ENCODE peak calls at places on chromosomes 7 and 10, in six cellular contexts. T, M, C, Y, L and F are unnamed samples.

GRCh38 chr10:125284875-125285597 is 124.7 kb upstream of the CTBP2 start:
- DNase-seq in C (no peak), M (peak), Y (peak), L (no peak), T (no peak), F (no peak)

GRCh38 chr7:52959878-52960660 is 75.4 kb upstream of the POM121L12 start:
- DNase-seq in Y (no peak), T (no peak), L (no peak), C (no peak), M (no peak), F (no peak)

GRCh38 chr7:97116308-97116707 is 1.2 kb upstream of the SDHAF3 start:
- DNase-seq in C (no peak), T (no peak), Y (no peak), L (no peak), M (no peak), F (no peak)

GRCh38 chr10:72008096-72008933 is 44.1 kb downstream of the CHST3 start:
- DNase-seq in C (no peak), T (no peak), M (no peak), Y (no peak), L (no peak), F (no peak)

GRCh38 chr10:119025336-119025735 is 4.2 kb upstream of the NANOS1 start:
- DNase-seq in M (no peak), C (peak), Y (peak), T (peak), L (no peak), F (no peak)

GRCh38 chr7:472640-472957 is 47.0 kb downstream of the PDGFA start:
- DNase-seq in Y (no peak), L (no peak), C (no peak), M (no peak), T (no peak), F (no peak)

GRCh38 chr7:64863021-64863420 is 40.1 kb upstream of the ZNF273 start:
- DNase-seq in L (peak), C (no peak), T (no peak), Y (no peak), M (no peak), F (no peak)

GRCh38 chr7:109062798-109063197 is 493.1 kb downstream of the DNAJB9 start:
- DNase-seq in Y (no peak), C (no peak), L (no peak), T (no peak), M (no peak), F (no peak)

GRCh38 chr10:92886334-92886961 is 38.1 kb downstream of the EXOC6 start:
- DNase-seq in Y (peak), M (no peak), T (peak), C (peak), L (no peak), F (no peak)

GRCh38 chr7:116316838-116317612 is 106.7 kb downstream of the TES start:
- DNase-seq in C (peak), L (no peak), Y (peak), M (no peak), T (peak), F (no peak)

GRCh38 chr7:45149606-45150005 is 8.0 kb upstream of the RAMP3 start:
- DNase-seq in T (no peak), L (no peak), C (no peak), Y (no peak), M (no peak), F (no peak)

GRCh38 chr7:112202819-112203218 is 3.4 kb downstream of the DOCK4 start:
- DNase-seq in L (no peak), C (no peak), T (peak), M (peak), Y (peak), F (no peak)

GRCh38 chr10:116888380-116889055 is 39.2 kb downstream of the ENO4 start:
- DNase-seq in Y (peak), L (no peak), C (peak), M (no peak), T (peak), F (no peak)

GRCh38 chr7:68556537-68556936 is 1041.7 kb upstream of the AUTS2 start:
- DNase-seq in C (no peak), L (no peak), M (no peak), Y (no peak), T (no peak), F (no peak)

GRCh38 chr10:50641636-50642035 is 17.9 kb upstream of the SGMS1 start:
- DNase-seq in M (no peak), C (no peak), L (no peak), Y (peak), T (no peak), F (no peak)

GRCh38 chr7:24192053-24192452 is 91.9 kb upstream of the NPY start:
- DNase-seq in C (peak), Y (peak), T (no peak), L (no peak), M (no peak), F (no peak)

GRCh38 chr7:135755351-135755753 is 6.7 kb upstream of the FAM180A start:
- DNase-seq in Y (no peak), M (no peak), L (no peak), C (no peak), T (no peak), F (no peak)

GRCh38 chr10:104683567-104683966 is 42.5 kb downstream of the SORCS3 start:
- DNase-seq in T (no peak), Y (no peak), M (no peak), L (no peak), C (no peak), F (no peak)

GRCh38 chr7:36852931-36853330 is 128.6 kb upstream of the AOAH start:
- DNase-seq in T (no peak), Y (no peak), M (no peak), C (no peak), L (no peak), F (no peak)

GRCh38 chr7:24049296-24049695 is 234.7 kb upstream of the NPY start:
- DNase-seq in C (no peak), M (no peak), Y (no peak), L (no peak), T (no peak), F (no peak)

GRCh38 chr7:69708857-69709256 is 110.6 kb downstream of the AUTS2 start:
- DNase-seq in C (peak), T (peak), M (peak), L (no peak), Y (no peak), F (no peak)

GRCh38 chr7:98870071-98870651 is 347 bp upstream of the TMEM130 start:
- DNase-seq in L (no peak), Y (peak), C (no peak), M (peak), T (peak), F (no peak)

GRCh38 chr10:108784534-108784933 is 1138.8 kb downstream of the XPNPEP1 start:
- DNase-seq in Y (no peak), C (no peak), L (no peak), M (no peak), T (no peak), F (no peak)

DNA sequence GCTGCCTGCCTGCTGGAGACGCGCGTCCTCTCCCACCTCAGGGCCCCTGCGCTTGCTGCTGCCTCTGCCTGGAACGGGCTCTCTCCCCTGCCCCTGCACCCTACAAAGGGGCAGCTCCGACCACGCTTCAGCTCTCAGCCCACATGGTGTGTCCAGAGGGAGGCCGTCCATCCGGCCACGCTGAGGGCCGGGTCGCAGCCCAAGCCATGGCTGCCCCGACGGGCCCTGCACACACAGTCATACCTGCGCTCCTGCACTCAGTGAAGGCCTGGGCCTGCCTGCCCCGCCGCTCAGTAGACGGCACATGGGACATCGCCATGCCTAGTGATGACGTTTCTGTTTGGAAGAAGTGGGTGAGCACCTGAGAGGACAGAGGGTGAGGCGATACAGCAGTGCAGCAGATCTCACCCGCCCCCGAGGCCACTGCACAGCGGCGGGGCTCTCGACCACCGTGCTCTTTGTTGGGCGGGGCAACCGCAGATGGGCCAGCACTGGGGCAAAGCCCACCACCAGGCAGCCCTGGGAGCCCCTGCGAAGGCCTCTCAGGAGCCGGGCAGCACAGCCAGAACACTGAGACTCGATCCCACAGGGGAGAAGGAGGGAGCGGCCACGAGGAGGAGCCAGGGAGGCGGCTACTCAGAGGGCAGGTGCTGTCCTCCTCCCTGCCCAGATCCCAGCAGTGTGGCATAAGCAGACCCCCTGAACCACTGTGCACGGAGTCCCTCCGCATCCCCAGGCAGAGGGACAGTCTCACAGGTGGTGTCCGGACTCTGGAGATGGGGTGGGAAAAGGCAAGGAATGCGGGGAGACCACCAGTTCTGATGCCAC is 129.5 kb downstream of the MAD1L1 start:
- DNase-seq in Y (no peak), T (no peak), C (no peak), L (no peak), M (no peak), F (no peak)
- TF ChIP-seq CTCF in Y (no peak), T (peak), C (peak), L (no peak), M (no peak), F (no peak)

DNA sequence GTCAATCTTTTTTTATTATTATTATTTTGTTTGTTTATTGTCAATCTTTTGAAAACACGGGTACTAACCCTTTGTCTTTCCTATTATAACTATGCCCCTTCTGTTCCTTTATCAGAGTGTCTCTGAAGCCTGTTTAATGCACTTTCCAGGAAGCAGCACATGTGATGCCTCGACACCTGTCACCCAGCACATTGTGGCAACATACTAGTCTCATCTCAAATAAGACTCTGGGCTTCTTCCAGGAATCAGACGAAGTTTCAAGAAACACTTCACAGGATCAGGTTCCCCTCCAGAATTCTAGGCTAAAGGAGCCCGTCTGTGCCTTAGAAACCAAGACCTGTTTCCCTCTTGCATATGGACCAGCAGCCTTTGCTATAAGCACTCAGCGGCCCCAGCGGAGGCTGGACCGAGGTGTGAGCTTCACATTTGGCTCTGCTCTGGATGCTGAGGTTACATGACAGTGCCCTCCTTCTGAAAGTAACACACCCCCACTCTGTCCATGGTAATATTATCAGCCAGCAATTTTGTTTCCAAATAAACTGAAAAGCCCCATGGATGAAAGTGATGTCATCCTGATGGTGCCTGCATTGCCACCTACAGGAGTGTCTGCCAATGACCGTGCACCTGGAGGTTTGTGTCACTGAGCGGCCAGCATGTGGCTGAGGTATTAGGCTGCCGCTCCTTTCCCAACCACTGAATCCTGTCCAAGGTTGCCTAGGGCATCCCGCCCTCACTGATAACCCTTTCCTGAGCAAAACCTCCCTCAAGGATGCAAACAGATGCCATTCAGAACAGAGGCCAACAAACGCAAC is 38.1 kb downstream of the MKI67 start:
- DNase-seq in M (peak), C (no peak), L (no peak), Y (peak), T (no peak), F (no peak)
- TF ChIP-seq CTCF in M (peak), C (peak), L (no peak), Y (peak), T (peak), F (no peak)

GRCh38 chr7:40047661-40048060 is 86.8 kb downstream of the MPLKIP start:
- DNase-seq in T (peak), C (no peak), L (no peak), Y (peak), M (no peak), F (no peak)
- TF ChIP-seq CTCF in T (peak), C (peak), L (no peak), Y (peak), M (no peak), F (no peak)

GRCh38 chr7:83547526-83547925 is 101.4 kb downstream of the SEMA3E start:
- DNase-seq in M (no peak), Y (peak), T (peak), L (no peak), C (peak), F (no peak)
- TF ChIP-seq CTCF in M (no peak), Y (no peak), T (no peak), L (no peak), C (no peak), F (no peak)

GRCh38 chr10:55287346-55287745 is 486.3 kb upstream of the PCDH15 start:
- DNase-seq in C (no peak), M (no peak), Y (peak), T (no peak), L (no peak), F (no peak)
- TF ChIP-seq CTCF in C (no peak), M (no peak), Y (peak), T (no peak), L (no peak), F (no peak)